ENCODE peak calls at places on chromosomes 6 and 20, in five cellular contexts. Z, Q, I, K and E are unnamed samples.

GRCh38 chr6:48101277-48101676 is 9.7 kb downstream of the PTCHD4 start:
- DNase-seq in K (no peak), I (no peak), Z (no peak), Q (no peak), E (no peak)

GRCh38 chr20:47360207-47360488 is 3.6 kb upstream of the ZMYND8 start:
- DNase-seq in K (no peak), Q (no peak), Z (no peak), I (no peak), E (no peak)

GRCh38 chr6:107123501-107123900 is 8.2 kb upstream of the BEND3 start:
- DNase-seq in K (no peak), I (no peak), Q (no peak), Z (no peak), E (no peak)

GRCh38 chr6:137845460-137845859 is 21.6 kb upstream of the TNFAIP3 start:
- DNase-seq in K (no peak), Z (no peak), I (no peak), Q (no peak), E (no peak)

GRCh38 chr6:33343953-33344611 is 26.5 kb upstream of the ZBTB22 start:
- DNase-seq in K (no peak), I (peak), Z (no peak), Q (peak), E (peak)

GRCh38 chr6:30122515-30122914 is 9.6 kb upstream of the TRIM31 start:
- DNase-seq in Q (no peak), Z (no peak), I (no peak), K (no peak), E (no peak)

GRCh38 chr20:22370137-22370536 is 214.2 kb downstream of the FOXA2 start:
- DNase-seq in K (no peak), Z (no peak), Q (no peak), I (no peak), E (no peak)

GRCh38 chr20:38275815-38276550 is 15.4 kb upstream of the KIAA1755 start:
- DNase-seq in Q (no peak), Z (no peak), K (no peak), I (no peak), E (no peak)

GRCh38 chr6:143689852-143690251 is 12.1 kb downstream of the PHACTR2 start:
- DNase-seq in Q (no peak), I (no peak), K (no peak), Z (no peak), E (no peak)

GRCh38 chr20:48995599-48995998 is 50.5 kb upstream of the CSE1L start:
- DNase-seq in I (no peak), Q (no peak), K (peak), Z (no peak), E (no peak)

GRCh38 chr20:24648481-24648880 is 179.1 kb downstream of the SYNDIG1 start:
- DNase-seq in Q (no peak), I (no peak), Z (no peak), K (peak), E (no peak)

GRCh38 chr6:35543459-35544193 is 30.9 kb upstream of the TULP1 start:
- DNase-seq in K (no peak), Q (no peak), I (no peak), Z (no peak), E (no peak)

GRCh38 chr6:39688494-39688893 is 36.7 kb downstream of the KIF6 start:
- DNase-seq in Q (no peak), I (no peak), Z (no peak), K (peak), E (no peak)

GRCh38 chr6:169800668-169801395 is 49.4 kb downstream of the ERMARD start:
- DNase-seq in I (no peak), Z (peak), K (peak), Q (no peak), E (no peak)

GRCh38 chr6:36984581-36985383 is 1.2 kb downstream of the MTCH1 start:
- DNase-seq in Q (no peak), K (peak), Z (peak), I (peak), E (no peak)

GRCh38 chr6:157761331-157761921 is 61.6 kb upstream of the SNX9 start:
- DNase-seq in Q (no peak), K (no peak), I (peak), Z (no peak), E (no peak)

GRCh38 chr6:119147101-119148053 is 68.9 kb upstream of the FAM184A start:
- DNase-seq in I (no peak), Q (no peak), K (no peak), Z (peak), E (no peak)

GRCh38 chr6:33172307-33173227 is 19.7 kb downstream of the COL11A2 start:
- DNase-seq in K (no peak), Z (no peak), I (peak), Q (peak), E (no peak)

GRCh38 chr20:23879328-23879798 is at the start of gene CST5:
- DNase-seq in Q (no peak), Z (no peak), I (no peak), K (no peak), E (no peak)

GRCh38 chr20:43404880-43405279 is 52.8 kb upstream of the SRSF6 start:
- DNase-seq in I (no peak), Z (no peak), K (no peak), Q (no peak), E (no peak)

GRCh38 chr20:52972965-52973819 is 1.0 kb downstream of the TSHZ2 start:
- DNase-seq in K (no peak), Q (peak), I (no peak), Z (no peak), E (peak)

GRCh38 chr6:142965164-142965563 is 20.2 kb upstream of the HIVEP2 start:
- DNase-seq in K (no peak), Q (no peak), Z (no peak), I (no peak), E (no peak)

GRCh38 chr20:61950631-61951010 is 115.1 kb downstream of the TAF4 start:
- DNase-seq in Z (no peak), Q (no peak), I (no peak), K (no peak), E (no peak)

GRCh38 chr6:28648035-28648877 is 122.6 kb downstream of the GPX5 start:
- DNase-seq in Q (no peak), I (peak), Z (peak), K (peak), E (no peak)

GRCh38 chr20:11076434-11076833 is 402.6 kb upstream of the JAG1 start:
- DNase-seq in I (no peak), K (peak), Z (no peak), Q (no peak), E (no peak)

GRCh38 chr20:11350126-11351005 is 567.3 kb upstream of the BTBD3 start:
- DNase-seq in I (no peak), K (no peak), Q (no peak), Z (no peak), E (no peak)

GRCh38 chr6:161204866-161205557 is 68.8 kb downstream of the AGPAT4 start:
- DNase-seq in Z (peak), Q (no peak), I (no peak), K (no peak), E (no peak)

GRCh38 chr6:142902636-142903053 is 42.3 kb downstream of the HIVEP2 start:
- DNase-seq in I (peak), Q (no peak), K (no peak), Z (no peak), E (peak)

GRCh38 chr20:41734506-41734945 is 116.3 kb upstream of the CHD6 start:
- DNase-seq in Q (peak), K (peak), Z (no peak), I (peak), E (no peak)

GRCh38 chr6:40083141-40083920 is 149.1 kb upstream of the MOCS1 start:
- DNase-seq in I (no peak), K (no peak), Q (no peak), Z (no peak), E (no peak)

GRCh38 chr6:42406296-42407280 is 45.1 kb downstream of the TRERF1 start:
- DNase-seq in Q (no peak), K (no peak), I (no peak), Z (no peak), E (no peak)

GRCh38 chr20:63118303-63118670 is 97.6 kb downstream of the YTHDF1 start:
- DNase-seq in K (no peak), I (no peak), Q (no peak), Z (no peak), E (no peak)

GRCh38 chr20:37520417-37520751 is 666 bp upstream of the NNAT start:
- DNase-seq in Z (no peak), I (no peak), Q (no peak), K (no peak), E (no peak)